ENCODE peak calls at places on chromosomes 7 and 10, in ten cellular contexts. M, T, W, R, A, V, E, I, J and H are unnamed samples.

GRCh38 chr10:26468291-26468690 is 30.1 kb downstream of the APBB1IP start:
- DNase-seq in M (no peak), T (no peak), W (peak), R (no peak), A (no peak), V (no peak), E (no peak), I (no peak), J (no peak), H (no peak)

GRCh38 chr7:95245828-95246227 is 78.5 kb downstream of the PON1 start:
- DNase-seq in M (no peak), T (no peak), W (no peak), R (no peak), A (no peak), V (no peak), E (no peak), I (no peak), J (no peak), H (no peak)

GRCh38 chr7:28389504-28390385 is 22.6 kb upstream of the CREB5 start:
- DNase-seq in M (peak), T (peak), W (peak), R (peak), A (no peak), V (no peak), E (no peak), I (no peak), J (no peak), H (peak)

GRCh38 chr10:86963341-86963919 is 4.9 kb upstream of the ADIRF start:
- DNase-seq in M (no peak), T (no peak), W (no peak), R (no peak), A (no peak), V (no peak), E (no peak), I (no peak), J (peak), H (no peak)

GRCh38 chr7:7434379-7434778 is 101.3 kb downstream of the COL28A1 start:
- DNase-seq in M (no peak), T (no peak), W (no peak), R (no peak), A (no peak), V (no peak), E (no peak), I (no peak), J (no peak), H (no peak)

GRCh38 chr10:104291439-104291951 is 22.5 kb downstream of the GSTO2 start:
- DNase-seq in M (peak), T (peak), W (no peak), R (peak), A (peak), V (peak), E (no peak), I (peak), J (peak), H (peak)

GRCh38 chr10:67259319-67259929 is 333.6 kb downstream of the LRRTM3 start:
- DNase-seq in M (no peak), T (no peak), W (no peak), R (no peak), A (no peak), V (no peak), E (no peak), I (no peak), J (no peak), H (no peak)

GRCh38 chr7:1127001-1127400 is 33.0 kb downstream of the ZFAND2A start:
- DNase-seq in M (peak), T (no peak), W (no peak), R (no peak), A (no peak), V (no peak), E (no peak), I (no peak), J (no peak), H (no peak)

GRCh38 chr7:55513849-55514248 is 58.5 kb downstream of the VOPP1 start:
- DNase-seq in M (no peak), T (no peak), W (no peak), R (no peak), A (no peak), V (no peak), E (no peak), I (no peak), J (no peak), H (no peak)

GRCh38 chr10:50063100-50063499 is 4.7 kb upstream of the WASHC2A start:
- DNase-seq in M (peak), T (no peak), W (no peak), R (no peak), A (no peak), V (no peak), E (no peak), I (no peak), J (no peak), H (no peak)

GRCh38 chr10:16583382-16583781 is 61.7 kb upstream of the C1QL3 start:
- DNase-seq in M (no peak), T (no peak), W (no peak), R (no peak), A (no peak), V (no peak), E (no peak), I (no peak), J (no peak), H (no peak)

GRCh38 chr7:7573701-7574100 is 7.0 kb downstream of the MIOS start:
- DNase-seq in M (no peak), T (no peak), W (no peak), R (no peak), A (no peak), V (no peak), E (no peak), I (no peak), J (no peak), H (no peak)

GRCh38 chr7:126185959-126186580 is 1066.7 kb downstream of the GRM8 start:
- DNase-seq in M (peak), T (no peak), W (no peak), R (no peak), A (no peak), V (no peak), E (no peak), I (no peak), J (no peak), H (no peak)

GRCh38 chr10:3516626-3517255 is 268.3 kb downstream of the KLF6 start:
- DNase-seq in M (no peak), T (no peak), W (no peak), R (no peak), A (no peak), V (no peak), E (no peak), I (no peak), J (no peak), H (no peak)

GRCh38 chr7:84106291-84106690 is 88.3 kb downstream of the SEMA3A start:
- DNase-seq in M (no peak), T (no peak), W (no peak), R (no peak), A (no peak), V (no peak), E (no peak), I (no peak), J (no peak), H (no peak)

GRCh38 chr10:62047240-62047897 is 145.9 kb downstream of the ARID5B start:
- DNase-seq in M (no peak), T (no peak), W (no peak), R (no peak), A (no peak), V (no peak), E (no peak), I (no peak), J (no peak), H (no peak)

GRCh38 chr10:67772894-67773511 is 65.0 kb downstream of the DNAJC12 start:
- DNase-seq in M (no peak), T (no peak), W (no peak), R (no peak), A (no peak), V (no peak), E (peak), I (no peak), J (no peak), H (no peak)

GRCh38 chr10:61890881-61891409 is 10.6 kb upstream of the ARID5B start:
- DNase-seq in M (no peak), T (no peak), W (no peak), R (no peak), A (no peak), V (no peak), E (no peak), I (no peak), J (no peak), H (no peak)

GRCh38 chr10:71209324-71210030 is 2.9 kb upstream of the UNC5B start:
- DNase-seq in M (no peak), T (no peak), W (no peak), R (no peak), A (no peak), V (no peak), E (no peak), I (no peak), J (peak), H (no peak)

GRCh38 chr10:75662715-75663114 is 231.3 kb downstream of the LRMDA start:
- DNase-seq in M (no peak), T (peak), W (no peak), R (peak), A (no peak), V (no peak), E (no peak), I (no peak), J (peak), H (no peak)

GRCh38 chr10:84613336-84614021 is 285.1 kb downstream of the CCSER2 start:
- DNase-seq in M (peak), T (peak), W (no peak), R (peak), A (no peak), V (no peak), E (no peak), I (no peak), J (no peak), H (peak)

GRCh38 chr10:123026266-123026665 is 17.5 kb downstream of the ACADSB start:
- DNase-seq in M (no peak), T (no peak), W (no peak), R (no peak), A (no peak), V (no peak), E (no peak), I (no peak), J (no peak), H (no peak)

GRCh38 chr7:366171-366916 is 76.4 kb downstream of the FOXL3 start:
- DNase-seq in M (peak), T (no peak), W (no peak), R (no peak), A (no peak), V (no peak), E (no peak), I (no peak), J (no peak), H (no peak)

GRCh38 chr10:33715303-33715702 is 380.8 kb upstream of the NRP1 start:
- DNase-seq in M (no peak), T (no peak), W (no peak), R (no peak), A (no peak), V (no peak), E (no peak), I (no peak), J (no peak), H (no peak)

GRCh38 chr7:133676805-133677370 is 424.0 kb downstream of the EXOC4 start:
- DNase-seq in M (no peak), T (no peak), W (no peak), R (no peak), A (no peak), V (no peak), E (no peak), I (no peak), J (no peak), H (no peak)